ENCODE peak calls at places on chromosome 15, in six cellular contexts. One of them, this sample, is unnamed.

GRCh38 chr15:95085056-95085455 is 853.7 kb downstream of the MCTP2 start:
- DNase-seq in A549: no peak
- DNase-seq in endothelial cell of umbilical vein: no peak
- DNase-seq in HepG2: no peak
- DNase-seq in WTC11: no peak
- DNase-seq in H1: no peak
- DNase-seq in this sample: no peak

GRCh38 chr15:69552057-69552815 is 99.6 kb downstream of the RPLP1 start:
- DNase-seq in A549: no peak
- DNase-seq in endothelial cell of umbilical vein: no peak
- DNase-seq in HepG2: no peak
- DNase-seq in WTC11: no peak
- DNase-seq in H1: no peak
- DNase-seq in this sample: no peak

GRCh38 chr15:40238481-40238926 is 359 bp upstream of the PAK6 start:
- DNase-seq in A549: no peak
- DNase-seq in endothelial cell of umbilical vein: no peak
- DNase-seq in HepG2: no peak
- DNase-seq in WTC11: no peak
- DNase-seq in H1: peak
- DNase-seq in this sample: no peak

GRCh38 chr15:87858651-87859050 is 397.9 kb downstream of the NTRK3 start:
- DNase-seq in A549: no peak
- DNase-seq in endothelial cell of umbilical vein: no peak
- DNase-seq in HepG2: no peak
- DNase-seq in WTC11: no peak
- DNase-seq in H1: no peak
- DNase-seq in this sample: no peak

GRCh38 chr15:65945616-65946015 is 76.3 kb downstream of the RAB11A start:
- DNase-seq in A549: peak
- DNase-seq in endothelial cell of umbilical vein: no peak
- DNase-seq in HepG2: no peak
- DNase-seq in WTC11: peak
- DNase-seq in H1: no peak
- DNase-seq in this sample: peak

GRCh38 chr15:68379759-68380290 is 52.1 kb downstream of the ITGA11 start:
- DNase-seq in A549: no peak
- DNase-seq in endothelial cell of umbilical vein: peak
- DNase-seq in HepG2: no peak
- DNase-seq in WTC11: no peak
- DNase-seq in H1: peak
- DNase-seq in this sample: no peak

GRCh38 chr15:40941528-40942336 is 11.5 kb upstream of the CHAC1 start:
- DNase-seq in A549: peak
- DNase-seq in endothelial cell of umbilical vein: peak
- DNase-seq in HepG2: peak
- DNase-seq in WTC11: peak
- DNase-seq in H1: peak
- DNase-seq in this sample: peak

GRCh38 chr15:25465835-25466234 is 27.0 kb upstream of the UBE3A start:
- DNase-seq in A549: no peak
- DNase-seq in endothelial cell of umbilical vein: no peak
- DNase-seq in HepG2: no peak
- DNase-seq in WTC11: no peak
- DNase-seq in H1: no peak
- DNase-seq in this sample: no peak

GRCh38 chr15:88586401-88587162 is 34.6 kb upstream of the AEN start:
- DNase-seq in A549: no peak
- DNase-seq in endothelial cell of umbilical vein: no peak
- DNase-seq in HepG2: no peak
- DNase-seq in WTC11: no peak
- DNase-seq in H1: no peak
- DNase-seq in this sample: no peak

GRCh38 chr15:68213991-68214837 is 9.1 kb upstream of the CALML4 start:
- DNase-seq in A549: no peak
- DNase-seq in endothelial cell of umbilical vein: no peak
- DNase-seq in HepG2: no peak
- DNase-seq in WTC11: no peak
- DNase-seq in H1: no peak
- DNase-seq in this sample: no peak

GRCh38 chr15:73755481-73755880 is 2.3 kb upstream of the INSYN1 start:
- DNase-seq in A549: no peak
- DNase-seq in endothelial cell of umbilical vein: no peak
- DNase-seq in HepG2: no peak
- DNase-seq in WTC11: no peak
- DNase-seq in H1: no peak
- DNase-seq in this sample: no peak

GRCh38 chr15:59532770-59533379 is 78.7 kb upstream of the GCNT3 start:
- DNase-seq in A549: peak
- DNase-seq in endothelial cell of umbilical vein: peak
- DNase-seq in HepG2: peak
- DNase-seq in WTC11: peak
- DNase-seq in H1: no peak
- DNase-seq in this sample: peak

GRCh38 chr15:59685737-59686297 is 3.3 kb downstream of the BNIP2 start:
- DNase-seq in A549: no peak
- DNase-seq in endothelial cell of umbilical vein: peak
- DNase-seq in HepG2: no peak
- DNase-seq in WTC11: no peak
- DNase-seq in H1: no peak
- DNase-seq in this sample: peak

GRCh38 chr15:48858401-48858800 is 19.5 kb upstream of the EID1 start:
- DNase-seq in A549: peak
- DNase-seq in endothelial cell of umbilical vein: no peak
- DNase-seq in HepG2: no peak
- DNase-seq in WTC11: no peak
- DNase-seq in H1: no peak
- DNase-seq in this sample: peak

GRCh38 chr15:75030023-75030413 is 6.6 kb downstream of the PPCDC start:
- DNase-seq in A549: no peak
- DNase-seq in endothelial cell of umbilical vein: no peak
- DNase-seq in HepG2: no peak
- DNase-seq in WTC11: no peak
- DNase-seq in H1: no peak
- DNase-seq in this sample: no peak

GRCh38 chr15:48774484-48774883 is 36.4 kb downstream of the CEP152 start:
- DNase-seq in A549: no peak
- DNase-seq in endothelial cell of umbilical vein: no peak
- DNase-seq in HepG2: no peak
- DNase-seq in WTC11: no peak
- DNase-seq in H1: no peak
- DNase-seq in this sample: no peak

GRCh38 chr15:76168237-76168984 is 108.6 kb downstream of the TMEM266 start:
- DNase-seq in A549: no peak
- DNase-seq in endothelial cell of umbilical vein: no peak
- DNase-seq in HepG2: no peak
- DNase-seq in WTC11: no peak
- DNase-seq in H1: no peak
- DNase-seq in this sample: peak

GRCh38 chr15:68256675-68257450 is 20.7 kb upstream of the FEM1B start:
- DNase-seq in A549: peak
- DNase-seq in endothelial cell of umbilical vein: peak
- DNase-seq in HepG2: peak
- DNase-seq in WTC11: peak
- DNase-seq in H1: peak
- DNase-seq in this sample: no peak

GRCh38 chr15:89971592-89971997 is 29.5 kb upstream of the ZNF710 start:
- DNase-seq in A549: peak
- DNase-seq in endothelial cell of umbilical vein: peak
- DNase-seq in HepG2: peak
- DNase-seq in WTC11: peak
- DNase-seq in H1: peak
- DNase-seq in this sample: peak

GRCh38 chr15:60179786-60180391 is 175.8 kb downstream of the FOXB1 start:
- DNase-seq in A549: peak
- DNase-seq in endothelial cell of umbilical vein: peak
- DNase-seq in HepG2: peak
- DNase-seq in WTC11: no peak
- DNase-seq in H1: no peak
- DNase-seq in this sample: peak

GRCh38 chr15:66815322-66815721 is 113.3 kb downstream of the SMAD6 start:
- DNase-seq in A549: no peak
- DNase-seq in endothelial cell of umbilical vein: peak
- DNase-seq in HepG2: no peak
- DNase-seq in WTC11: no peak
- DNase-seq in H1: no peak
- DNase-seq in this sample: no peak

GRCh38 chr15:64247535-64247905 is 84.7 kb upstream of the PPIB start:
- DNase-seq in A549: no peak
- DNase-seq in endothelial cell of umbilical vein: peak
- DNase-seq in HepG2: peak
- DNase-seq in WTC11: no peak
- DNase-seq in H1: no peak
- DNase-seq in this sample: no peak

GRCh38 chr15:64928626-64929220 is 17.0 kb downstream of the ANKDD1A start:
- DNase-seq in A549: no peak
- DNase-seq in endothelial cell of umbilical vein: no peak
- DNase-seq in HepG2: no peak
- DNase-seq in WTC11: no peak
- DNase-seq in H1: peak
- DNase-seq in this sample: no peak

GRCh38 chr15:69591905-69592508 is 139.4 kb downstream of the RPLP1 start:
- DNase-seq in A549: peak
- DNase-seq in endothelial cell of umbilical vein: no peak
- DNase-seq in HepG2: peak
- DNase-seq in WTC11: no peak
- DNase-seq in H1: no peak
- DNase-seq in this sample: no peak

GRCh38 chr15:61050844-61051569 is 178.1 kb downstream of the RORA start:
- DNase-seq in A549: no peak
- DNase-seq in endothelial cell of umbilical vein: no peak
- DNase-seq in HepG2: no peak
- DNase-seq in WTC11: no peak
- DNase-seq in H1: no peak
- DNase-seq in this sample: no peak

GRCh38 chr15:60213377-60214010 is 184.3 kb downstream of the ANXA2 start:
- DNase-seq in A549: no peak
- DNase-seq in endothelial cell of umbilical vein: no peak
- DNase-seq in HepG2: no peak
- DNase-seq in WTC11: no peak
- DNase-seq in H1: no peak
- DNase-seq in this sample: no peak

GRCh38 chr15:69609176-69609575 is 156.6 kb downstream of the RPLP1 start:
- DNase-seq in A549: peak
- DNase-seq in endothelial cell of umbilical vein: no peak
- DNase-seq in HepG2: no peak
- DNase-seq in WTC11: no peak
- DNase-seq in H1: no peak
- DNase-seq in this sample: no peak

GRCh38 chr15:24955549-24955929 is 752 bp downstream of the SNRPN start:
- DNase-seq in A549: no peak
- DNase-seq in endothelial cell of umbilical vein: no peak
- DNase-seq in HepG2: no peak
- DNase-seq in WTC11: no peak
- DNase-seq in H1: peak
- DNase-seq in this sample: no peak

GRCh38 chr15:92711457-92711831 is 55.9 kb upstream of the FAM174B start:
- DNase-seq in A549: no peak
- DNase-seq in endothelial cell of umbilical vein: no peak
- DNase-seq in HepG2: no peak
- DNase-seq in WTC11: peak
- DNase-seq in H1: peak
- DNase-seq in this sample: no peak

GRCh38 chr15:73800662-73801345 is 47.7 kb upstream of the INSYN1 start:
- DNase-seq in A549: peak
- DNase-seq in endothelial cell of umbilical vein: peak
- DNase-seq in HepG2: no peak
- DNase-seq in WTC11: no peak
- DNase-seq in H1: no peak
- DNase-seq in this sample: no peak

DNA sequence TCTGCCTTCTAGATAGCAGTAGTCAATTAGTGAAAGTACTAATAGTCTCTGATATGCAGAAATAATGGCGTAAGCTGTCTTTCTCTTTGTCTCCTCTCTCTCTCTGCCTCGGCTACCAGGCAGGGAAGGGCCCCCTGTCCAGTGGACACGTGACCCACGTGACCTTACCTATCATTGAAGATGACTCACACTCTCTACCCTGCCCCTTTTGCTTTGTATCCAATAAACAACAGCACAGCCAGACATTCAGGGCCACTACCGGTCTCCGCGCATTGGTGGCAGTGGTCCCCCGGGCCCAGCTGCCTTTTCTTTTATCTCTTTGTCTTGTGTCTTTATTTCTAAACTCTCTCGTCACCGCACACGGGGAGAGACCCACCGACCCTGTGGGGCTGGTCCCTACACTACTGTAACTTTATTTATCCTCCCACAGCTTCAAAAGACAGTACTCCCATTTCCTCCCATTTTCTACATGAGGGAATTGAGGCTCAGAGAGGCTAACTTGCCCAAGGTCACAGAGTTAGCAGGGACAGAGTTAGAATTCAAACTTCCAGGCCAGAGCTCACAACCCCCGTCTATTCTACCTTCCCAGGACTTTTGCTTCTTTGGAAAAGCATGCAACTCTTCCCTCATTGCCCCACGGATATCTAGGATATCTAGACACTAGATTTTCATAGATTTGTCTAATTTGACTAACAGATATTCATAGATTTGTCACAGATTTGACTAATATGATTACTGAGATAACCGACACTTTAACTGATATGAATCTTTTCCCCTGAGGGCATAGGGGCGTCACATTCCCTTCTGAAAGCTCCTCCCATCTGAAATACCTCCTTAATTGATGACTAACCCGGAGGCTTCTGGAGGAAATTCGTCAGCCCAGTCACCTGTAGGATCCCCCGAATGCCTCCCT is 2.4 kb downstream of the PLA2G4D start:
- DNase-seq in A549: no peak
- DNase-seq in endothelial cell of umbilical vein: no peak
- DNase-seq in HepG2: peak
- DNase-seq in WTC11: no peak
- DNase-seq in H1: no peak
- DNase-seq in this sample: no peak
- TF ChIP-seq JUN in A549: no peak
- TF ChIP-seq JUN in endothelial cell of umbilical vein: no peak
- TF ChIP-seq JUN in HepG2: no peak
- TF ChIP-seq JUN in WTC11: no peak
- TF ChIP-seq JUN in H1: no peak
- TF ChIP-seq JUN in this sample: no peak

GRCh38 chr15:82040395-82040794 is 5.4 kb downstream of the MEX3B start:
- DNase-seq in A549: no peak
- DNase-seq in endothelial cell of umbilical vein: no peak
- DNase-seq in HepG2: no peak
- DNase-seq in WTC11: no peak
- DNase-seq in H1: no peak
- DNase-seq in this sample: no peak
- TF ChIP-seq JUN in A549: no peak
- TF ChIP-seq JUN in endothelial cell of umbilical vein: no peak
- TF ChIP-seq JUN in HepG2: no peak
- TF ChIP-seq JUN in WTC11: no peak
- TF ChIP-seq JUN in H1: no peak
- TF ChIP-seq JUN in this sample: no peak

GRCh38 chr15:80604583-80605506 is 90.3 kb upstream of the ABHD17C start:
- DNase-seq in A549: no peak
- DNase-seq in endothelial cell of umbilical vein: no peak
- DNase-seq in HepG2: no peak
- DNase-seq in WTC11: no peak
- DNase-seq in H1: peak
- DNase-seq in this sample: no peak
- TF ChIP-seq JUN in A549: no peak
- TF ChIP-seq JUN in endothelial cell of umbilical vein: no peak
- TF ChIP-seq JUN in HepG2: no peak
- TF ChIP-seq JUN in WTC11: no peak
- TF ChIP-seq JUN in H1: no peak
- TF ChIP-seq JUN in this sample: no peak

GRCh38 chr15:23564798-23565394 is 578 bp upstream of the MKRN3 start:
- DNase-seq in A549: no peak
- DNase-seq in endothelial cell of umbilical vein: peak
- DNase-seq in HepG2: no peak
- DNase-seq in WTC11: no peak
- DNase-seq in H1: no peak
- DNase-seq in this sample: no peak
- TF ChIP-seq JUN in A549: no peak
- TF ChIP-seq JUN in endothelial cell of umbilical vein: no peak
- TF ChIP-seq JUN in HepG2: no peak
- TF ChIP-seq JUN in WTC11: no peak
- TF ChIP-seq JUN in H1: no peak
- TF ChIP-seq JUN in this sample: no peak